ENCODE peak calls at places on chromosomes 6 and 20, in nine cellular contexts. W is neural progenitor cell, Z is ovary, Q is right lobe of liver, H is lower lobe of right lung, S is transverse colon, K is esophagus muscularis mucosa, M is SK-N-SH, V is mucosa of descending colon. J is an unnamed sample. For H3K4me1, the result is how much of the 10 kb centered on the place peaks cover.

GRCh38 chr6:121247386-121247785 is 86.9 kb downstream of the TBC1D32 start:
- DNase-seq in H (no peak), M (no peak), K (no peak), W (no peak), S (no peak), V (no peak), Z (no peak), Q (no peak), J (no peak)

GRCh38 chr20:13007596-13007995 is 1.2 kb upstream of the SPTLC3 start:
- DNase-seq in Q (no peak), V (no peak), W (no peak), K (no peak), M (no peak), S (no peak), H (no peak), Z (no peak), J (no peak)

GRCh38 chr6:101397199-101397598 is 3.7 kb downstream of the GRIK2 start:
- DNase-seq in W (peak), Q (no peak), Z (no peak), K (no peak), H (no peak), S (no peak), V (no peak), M (peak), J (no peak)

GRCh38 chr6:109449789-109450673 is 5.5 kb downstream of the MICAL1 start:
- DNase-seq in H (no peak), W (no peak), V (no peak), Z (no peak), S (peak), Q (no peak), K (no peak), M (no peak), J (no peak)

GRCh38 chr6:7918403-7918802 is 7.8 kb upstream of the TXNDC5 start:
- DNase-seq in S (no peak), Z (no peak), W (no peak), H (no peak), K (no peak), Q (no peak), V (no peak), M (no peak), J (no peak)

GRCh38 chr6:85506441-85507093 is 56.7 kb downstream of the NT5E start:
- DNase-seq in Z (no peak), V (no peak), H (no peak), K (no peak), Q (no peak), S (no peak), M (no peak), W (no peak), J (no peak)

GRCh38 chr6:45654673-45655072 is 276.9 kb upstream of the SUPT3H start:
- DNase-seq in H (no peak), Q (no peak), K (no peak), V (no peak), Z (no peak), M (no peak), S (no peak), W (no peak), J (no peak)

GRCh38 chr6:112245511-112246203 is 8.7 kb downstream of the LAMA4 start:
- DNase-seq in Q (no peak), K (no peak), Z (no peak), H (no peak), S (no peak), W (no peak), M (no peak), V (no peak), J (no peak)

GRCh38 chr6:99412065-99412464 is 13.0 kb downstream of the PNISR start:
- DNase-seq in S (no peak), W (no peak), H (no peak), Q (no peak), Z (no peak), V (no peak), M (no peak), K (no peak), J (no peak)

GRCh38 chr20:2919518-2920245 is 46.4 kb downstream of the PTPRA start:
- DNase-seq in Z (no peak), W (no peak), V (peak), K (no peak), Q (no peak), S (peak), H (no peak), M (no peak), J (no peak)

GRCh38 chr6:106451419-106451818 is 90.9 kb downstream of the CRYBG1 start:
- DNase-seq in M (no peak), K (no peak), Q (no peak), H (no peak), S (no peak), V (no peak), Z (no peak), W (no peak), J (no peak)

GRCh38 chr20:31824554-31825313 is 5.6 kb downstream of the MYLK2 start:
- DNase-seq in M (peak), Q (no peak), W (no peak), Z (no peak), K (no peak), S (no peak), V (no peak), H (no peak), J (no peak)

GRCh38 chr20:41074441-41074840 is 45.8 kb downstream of the TOP1 start:
- DNase-seq in V (no peak), S (no peak), W (no peak), Z (no peak), H (no peak), K (no peak), M (no peak), Q (no peak), J (no peak)

GRCh38 chr20:33323236-33323635 is 40.2 kb downstream of the BPIFB1 start:
- DNase-seq in Z (no peak), W (no peak), V (no peak), H (no peak), S (no peak), M (no peak), K (no peak), Q (no peak), J (no peak)

GRCh38 chr20:33602826-33603590 is 59.1 kb upstream of the C20orf144 start:
- DNase-seq in S (no peak), Q (no peak), W (no peak), K (no peak), Z (no peak), V (no peak), M (no peak), H (no peak), J (no peak)

GRCh38 chr6:583639-584038 is 73.3 kb downstream of the HUS1B start:
- DNase-seq in W (peak), V (no peak), K (no peak), M (no peak), Q (no peak), Z (no peak), H (no peak), S (peak), J (no peak)

GRCh38 chr6:14943116-14943515 is 302.8 kb upstream of the JARID2 start:
- DNase-seq in V (no peak), Z (no peak), H (no peak), K (no peak), Q (no peak), S (no peak), M (no peak), W (no peak), J (no peak)

GRCh38 chr6:42628604-42629003 is 64.8 kb downstream of the UBR2 start:
- DNase-seq in Z (no peak), S (no peak), M (no peak), V (no peak), W (no peak), Q (no peak), H (no peak), K (no peak), J (no peak)

GRCh38 chr6:161369339-161369738 is 95.5 kb upstream of the AGPAT4 start:
- DNase-seq in M (no peak), H (peak), V (no peak), W (no peak), Q (no peak), S (peak), K (no peak), Z (no peak), J (no peak)

GRCh38 chr20:21500599-21500998 is 13.3 kb downstream of the NKX2-2 start:
- DNase-seq in V (no peak), S (no peak), W (no peak), Z (no peak), K (no peak), M (no peak), H (no peak), Q (no peak), J (no peak)

GRCh38 chr6:21115111-21115510 is 478.4 kb upstream of the SOX4 start:
- DNase-seq in Q (no peak), Z (peak), H (no peak), S (no peak), W (peak), V (no peak), M (peak), K (no peak), J (no peak)

GRCh38 chr6:167394820-167395219 is 69.9 kb downstream of the TTLL2 start:
- DNase-seq in Z (no peak), V (no peak), K (no peak), M (no peak), Q (no peak), H (no peak), W (no peak), S (no peak), J (no peak)

GRCh38 chr6:51495016-51495805 is 592.2 kb downstream of the PKHD1 start:
- DNase-seq in Q (no peak), W (peak), K (no peak), M (no peak), H (no peak), V (no peak), S (no peak), Z (no peak), J (no peak)

GRCh38 chr6:166305562-166306117 is 2.6 kb downstream of the PRR18 start:
- DNase-seq in K (peak), V (no peak), M (no peak), Z (no peak), S (no peak), H (no peak), W (no peak), Q (no peak), J (no peak)

GRCh38 chr6:25617997-25618396 is 34.0 kb upstream of the SCGN start:
- DNase-seq in V (no peak), H (no peak), S (no peak), K (no peak), Z (no peak), Q (no peak), W (no peak), M (no peak), J (no peak)

GRCh38 chr6:37019065-37019450 is 13.6 kb downstream of the FGD2 start:
- DNase-seq in Z (no peak), K (no peak), Q (peak), S (no peak), V (no peak), H (no peak), M (peak), W (no peak), J (no peak)

GRCh38 chr20:48823960-48824497 is 3.8 kb downstream of the PREX1 start:
- DNase-seq in M (no peak), Z (no peak), V (no peak), S (no peak), W (no peak), Q (no peak), H (no peak), K (no peak), J (no peak)

GRCh38 chr6:46032112-46032998 is 16.7 kb upstream of the CLIC5 start:
- DNase-seq in V (no peak), H (no peak), M (no peak), K (peak), W (no peak), Z (no peak), Q (no peak), S (no peak), J (no peak)

GRCh38 chr6:32179746-32180405 is 1.7 kb downstream of the RNF5 start:
- DNase-seq in M (no peak), S (no peak), Z (no peak), V (no peak), W (no peak), K (no peak), H (no peak), Q (no peak), J (no peak)
- H3K4me1 ChIP-seq in M (under half), S (under half), Z (under half), V (under half), W (under half), K (half or more), H (half or more), Q (under half), J (under half)

GRCh38 chr6:152186840-152187239 is 379.4 kb downstream of the ESR1 start:
- DNase-seq in Q (no peak), W (no peak), K (no peak), M (no peak), Z (no peak), S (no peak), H (no peak), V (no peak), J (no peak)

GRCh38 chr6:152188011-152188410 is 380.5 kb downstream of the ESR1 start:
- DNase-seq in H (no peak), S (no peak), V (no peak), Q (no peak), M (peak), Z (no peak), W (no peak), K (no peak), J (no peak)

GRCh38 chr6:152184573-152185157 is 377.2 kb downstream of the ESR1 start:
- DNase-seq in Z (no peak), S (no peak), K (no peak), M (no peak), Q (no peak), V (no peak), H (no peak), W (no peak), J (no peak)

GRCh38 chr6:152180601-152181000 is 373.1 kb downstream of the ESR1 start:
- DNase-seq in K (no peak), Q (no peak), S (no peak), M (no peak), H (no peak), V (no peak), W (no peak), Z (no peak), J (no peak)

DNA sequence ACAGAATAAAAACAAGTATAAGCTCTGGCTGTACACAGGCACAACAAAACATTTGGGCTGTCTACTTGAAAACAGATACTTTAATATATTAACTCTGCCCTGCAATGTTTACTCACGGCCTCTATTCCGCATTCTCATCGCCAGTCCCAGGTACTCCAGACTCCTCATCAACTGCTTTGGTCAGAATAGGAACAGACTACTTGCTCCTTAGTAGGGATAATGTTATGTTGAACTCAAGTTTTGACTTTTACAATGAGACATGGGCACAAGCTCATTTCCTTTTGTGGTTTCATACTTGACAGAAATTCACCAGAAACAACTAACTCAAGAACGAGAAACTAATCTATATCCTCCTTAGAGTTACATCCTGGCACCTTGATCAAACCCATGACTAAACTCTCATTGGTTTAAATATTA is 377.7 kb downstream of the ESR1 start:
- DNase-seq in W (no peak), S (no peak), V (no peak), K (no peak), H (no peak), M (no peak), Q (no peak), Z (no peak), J (no peak)
- H3K4me3 ChIP-seq in W (no peak), S (no peak), V (no peak), K (no peak), H (peak), M (no peak), Q (no peak), Z (no peak), J (no peak)

GRCh38 chr6:22828179-22829062 is 259.1 kb downstream of the HDGFL1 start:
- DNase-seq in V (peak), W (peak), Q (no peak), M (peak), S (peak), H (no peak), K (no peak), Z (peak), J (peak)
- TF ChIP-seq CTCF in V (peak), W (peak), Q (peak), M (peak), S (peak), H (peak), K (peak), Z (no peak), J (peak)

GRCh38 chr20:59902470-59902869 is 31.0 kb downstream of the SYCP2 start:
- DNase-seq in M (no peak), Z (no peak), K (no peak), V (no peak), W (no peak), S (no peak), Q (no peak), H (no peak), J (no peak)
- H3K4me1 ChIP-seq in M (under half), Z (under half), K (under half), V (under half), W (under half), S (under half), Q (under half), H (under half), J (under half)

GRCh38 chr6:28825732-28826293 is 98.0 kb downstream of the TRIM27 start:
- DNase-seq in K (no peak), S (no peak), Z (no peak), H (no peak), M (no peak), W (peak), Q (no peak), V (no peak), J (no peak)
- H3K4me3 ChIP-seq in K (no peak), S (no peak), Z (no peak), H (no peak), M (no peak), W (peak), Q (no peak), V (no peak), J (no peak)

GRCh38 chr20:38731738-38732113 is 7.4 kb downstream of the SLC32A1 start:
- DNase-seq in H (no peak), V (no peak), S (no peak), K (no peak), M (peak), Z (no peak), W (no peak), Q (no peak), J (no peak)
- TF ChIP-seq CTCF in H (peak), V (no peak), S (no peak), K (no peak), M (no peak), Z (no peak), W (no peak), Q (no peak), J (peak)

DNA sequence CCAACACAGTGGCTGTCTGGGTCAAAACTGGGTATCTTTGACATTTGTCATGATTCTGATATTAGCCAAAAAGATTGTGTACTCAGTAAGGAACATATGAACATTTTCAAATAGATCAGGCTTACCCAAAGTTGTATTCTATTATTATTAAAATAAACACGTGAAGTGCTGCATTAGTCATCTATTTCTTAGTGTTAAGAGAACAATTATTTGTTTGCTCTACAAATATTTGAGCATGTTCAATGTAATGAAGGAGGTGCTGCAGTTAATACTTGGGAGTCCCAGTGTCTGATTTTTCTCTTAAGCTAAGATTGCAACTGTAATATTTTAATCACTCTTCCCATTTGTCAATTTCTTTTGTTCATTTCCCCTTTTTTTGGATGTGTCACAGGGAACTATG is 28.2 kb downstream of the CNR1 start:
- DNase-seq in W (no peak), M (no peak), K (no peak), V (no peak), S (no peak), H (no peak), Q (no peak), Z (no peak), J (no peak)
- H3K4me1 ChIP-seq in W (under half), M (under half), K (under half), V (under half), S (under half), H (under half), Q (under half), Z (under half), J (under half)

DNA sequence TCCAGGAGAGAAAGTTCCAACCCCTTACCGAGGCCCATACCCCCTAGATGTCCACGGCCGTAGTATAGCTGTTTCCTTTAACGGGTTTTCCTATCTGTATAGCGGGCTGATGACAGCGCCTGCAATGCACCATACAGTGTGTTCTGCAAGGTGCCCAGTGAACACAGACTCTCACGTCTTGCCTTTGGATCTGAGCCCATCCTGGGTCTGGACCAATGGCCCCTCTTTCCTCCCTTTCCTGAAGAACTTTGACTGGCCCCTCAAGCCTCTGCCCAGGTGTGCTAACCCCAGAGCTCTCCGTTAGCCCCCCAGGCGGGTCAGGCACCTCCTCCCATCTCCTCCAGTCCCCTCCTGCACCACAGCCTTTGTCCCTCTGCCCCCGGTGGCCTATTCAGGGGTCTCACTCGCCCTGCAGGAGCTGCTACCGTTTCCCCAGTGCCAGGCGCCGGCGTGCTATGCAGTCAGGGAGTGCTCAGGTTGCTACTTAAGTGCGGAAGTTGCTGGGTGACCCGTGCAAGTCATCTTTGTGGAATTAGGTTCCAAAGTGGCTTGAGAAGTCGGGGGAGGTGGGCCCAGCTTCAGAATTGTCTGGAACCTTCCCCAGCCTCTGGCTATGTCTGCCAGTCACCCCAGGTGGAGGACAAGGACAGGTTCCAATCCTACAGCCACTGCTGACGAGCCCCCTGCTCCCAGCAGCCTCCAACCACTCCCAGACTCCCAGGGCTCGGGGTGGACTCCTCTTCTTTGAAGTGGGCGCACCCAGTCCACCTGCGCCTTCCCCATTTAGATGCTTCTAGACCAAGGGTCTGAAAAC is 35.0 kb upstream of the ZBP1 start:
- DNase-seq in V (no peak), Z (peak), M (peak), S (no peak), W (no peak), Q (no peak), K (peak), H (peak), J (peak)
- H3K4me3 ChIP-seq in V (no peak), Z (no peak), M (no peak), S (no peak), W (no peak), Q (no peak), K (no peak), H (no peak), J (no peak)

GRCh38 chr6:41505084-41506049 is 40.8 kb upstream of the FOXP4 start:
- DNase-seq in Z (peak), M (peak), K (peak), V (peak), W (peak), S (peak), H (peak), Q (peak), J (peak)
- TF ChIP-seq CTCF in Z (no peak), M (no peak), K (no peak), V (no peak), W (no peak), S (no peak), H (no peak), Q (no peak), J (no peak)

DNA sequence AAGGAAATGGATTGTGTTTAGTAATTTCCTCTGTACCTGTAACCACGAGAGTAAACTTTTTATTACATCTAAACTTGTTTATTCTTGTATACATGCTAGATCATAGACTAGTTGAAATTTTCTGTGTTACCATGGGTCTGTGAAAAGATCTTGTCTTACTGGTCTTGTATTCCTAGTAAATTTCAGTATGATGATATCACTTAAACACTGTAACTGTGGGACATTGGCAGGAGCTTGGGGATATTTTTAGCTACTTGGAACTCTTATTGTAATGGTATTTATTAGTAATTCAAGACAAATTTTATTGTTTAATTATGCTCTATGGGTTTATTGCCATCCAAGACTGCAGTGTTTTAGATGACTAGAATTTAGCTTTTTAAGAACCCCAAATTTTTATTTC is 25.9 kb upstream of the TULP4 start:
- DNase-seq in S (no peak), Z (no peak), V (no peak), K (no peak), Q (no peak), W (no peak), M (no peak), H (no peak), J (no peak)
- H3K4me1 ChIP-seq in S (under half), Z (under half), V (under half), K (under half), Q (under half), W (under half), M (under half), H (under half), J (under half)